ENCODE peak calls at places on chromosomes 2 and 18, in nine cellular contexts. Z, N, V, J, Q, W, B, P and O are unnamed samples.

GRCh38 chr2:214593723-214594122 is 182.9 kb downstream of the VWC2L start:
- DNase-seq in Z (no peak), N (no peak), V (no peak), J (no peak), Q (peak; percentile 4), W (no peak), B (no peak), P (no peak), O (peak; percentile 33)

GRCh38 chr2:120764434-120764833 is 28.8 kb downstream of the GLI2 start:
- DNase-seq in Z (no peak), N (no peak), V (no peak), J (no peak), Q (no peak), W (no peak), B (no peak), P (peak; percentile 11), O (no peak)

GRCh38 chr2:48508461-48509124 is 21.4 kb upstream of the STON1 start:
- DNase-seq in Z (peak; percentile 87), N (no peak), V (no peak), J (no peak), Q (peak; percentile 38), W (peak; percentile 25), B (no peak), P (no peak), O (peak; percentile 77)

GRCh38 chr2:82790277-82791021 is 1668.6 kb downstream of the SUCLG1 start:
- DNase-seq in Z (no peak), N (no peak), V (no peak), J (peak; percentile 50), Q (no peak), W (no peak), B (no peak), P (no peak), O (no peak)

GRCh38 chr2:144424559-144425240 is 95.2 kb downstream of the ZEB2 start:
- DNase-seq in Z (no peak), N (no peak), V (no peak), J (no peak), Q (no peak), W (no peak), B (no peak), P (no peak), O (no peak)

GRCh38 chr18:23311346-23312103 is 141.6 kb upstream of the RIOK3 start:
- DNase-seq in Z (peak; percentile 97), N (no peak), V (peak; percentile 36), J (peak; percentile 86), Q (no peak), W (no peak), B (peak; percentile 9), P (no peak), O (peak; percentile 62)

GRCh38 chr2:173441222-173441621 is 86.5 kb downstream of the CDCA7 start:
- DNase-seq in Z (no peak), N (no peak), V (no peak), J (no peak), Q (no peak), W (no peak), B (no peak), P (no peak), O (no peak)

GRCh38 chr2:26846334-26846863 is 1.5 kb upstream of the DPYSL5 start:
- DNase-seq in Z (peak; percentile 58), N (no peak), V (no peak), J (peak; percentile 89), Q (peak; percentile 91), W (peak; percentile 57), B (no peak), P (peak; percentile 82), O (peak; percentile 19)

GRCh38 chr2:128623776-128624424 is 305.2 kb upstream of the HS6ST1 start:
- DNase-seq in Z (no peak), N (no peak), V (no peak), J (peak; percentile 9), Q (no peak), W (no peak), B (no peak), P (no peak), O (no peak)

GRCh38 chr2:236867441-236868260 is 218.0 kb upstream of the COPS8 start:
- DNase-seq in Z (no peak), N (peak; percentile 15), V (no peak), J (no peak), Q (no peak), W (no peak), B (no peak), P (no peak), O (no peak)

GRCh38 chr2:40457846-40458245 is 6.0 kb upstream of the SLC8A1 start:
- DNase-seq in Z (no peak), N (no peak), V (no peak), J (no peak), Q (no peak), W (no peak), B (no peak), P (no peak), O (no peak)

GRCh38 chr18:28890796-28891195 is 713.9 kb upstream of the CDH2 start:
- DNase-seq in Z (peak; percentile 6), N (no peak), V (no peak), J (no peak), Q (no peak), W (no peak), B (no peak), P (no peak), O (no peak)

GRCh38 chr2:107808986-107809385 is 17.7 kb upstream of the RGPD4 start:
- DNase-seq in Z (no peak), N (no peak), V (no peak), J (peak; percentile 57), Q (no peak), W (no peak), B (no peak), P (no peak), O (no peak)

GRCh38 chr2:30031184-30031583 is 109.8 kb upstream of the ALK start:
- DNase-seq in Z (no peak), N (no peak), V (no peak), J (no peak), Q (no peak), W (no peak), B (no peak), P (no peak), O (no peak)

GRCh38 chr2:148903294-148903693 is 28.3 kb downstream of the KIF5C start:
- DNase-seq in Z (no peak), N (no peak), V (no peak), J (no peak), Q (no peak), W (no peak), B (no peak), P (no peak), O (no peak)

GRCh38 chr18:37179384-37179783 is 350.5 kb downstream of the KIAA1328 start:
- DNase-seq in Z (no peak), N (no peak), V (no peak), J (no peak), Q (no peak), W (no peak), B (no peak), P (no peak), O (no peak)

GRCh38 chr2:155256803-155257202 is 558.3 kb downstream of the KCNJ3 start:
- DNase-seq in Z (no peak), N (no peak), V (no peak), J (no peak), Q (no peak), W (no peak), B (no peak), P (no peak), O (no peak)

GRCh38 chr2:197500503-197501179 is 462 bp downstream of the HSPE1 start:
- DNase-seq in Z (peak; percentile 62), N (no peak), V (no peak), J (no peak), Q (peak; percentile 14), W (no peak), B (no peak), P (no peak), O (no peak)

GRCh38 chr2:135948642-135949355 is 36.6 kb downstream of the DARS1 start:
- DNase-seq in Z (peak; percentile 69), N (no peak), V (no peak), J (no peak), Q (no peak), W (no peak), B (no peak), P (no peak), O (no peak)
- H3K4me3 ChIP-seq in Z (no peak overlapping the region), N (no peak overlapping the region), V (no peak overlapping the region), J (no peak overlapping the region), Q (no peak overlapping the region), W (no peak overlapping the region), B (peak overlapping the region; percentile 30), P (no peak overlapping the region), O (no peak overlapping the region)

GRCh38 chr2:96112501-96113366 is 3.6 kb downstream of the ADRA2B start:
- DNase-seq in Z (no peak), N (no peak), V (no peak), J (no peak), Q (no peak), W (no peak), B (no peak), P (no peak), O (no peak)
- H3K4me3 ChIP-seq in Z (no peak overlapping the region), N (no peak overlapping the region), V (no peak overlapping the region), J (no peak overlapping the region), Q (no peak overlapping the region), W (no peak overlapping the region), B (no peak overlapping the region), P (no peak overlapping the region), O (no peak overlapping the region)

GRCh38 chr18:839224-840079 is 27.4 kb upstream of the YES1 start:
- DNase-seq in Z (peak; percentile 87), N (peak; percentile 70), V (peak; percentile 81), J (peak; percentile 96), Q (peak; percentile 89), W (peak; percentile 89), B (no peak), P (peak; percentile 90), O (peak; percentile 17)
- H3K4me3 ChIP-seq in Z (no peak overlapping the region), N (no peak overlapping the region), V (no peak overlapping the region), J (no peak overlapping the region), Q (no peak overlapping the region), W (no peak overlapping the region), B (no peak overlapping the region), P (no peak overlapping the region), O (no peak overlapping the region)

DNA sequence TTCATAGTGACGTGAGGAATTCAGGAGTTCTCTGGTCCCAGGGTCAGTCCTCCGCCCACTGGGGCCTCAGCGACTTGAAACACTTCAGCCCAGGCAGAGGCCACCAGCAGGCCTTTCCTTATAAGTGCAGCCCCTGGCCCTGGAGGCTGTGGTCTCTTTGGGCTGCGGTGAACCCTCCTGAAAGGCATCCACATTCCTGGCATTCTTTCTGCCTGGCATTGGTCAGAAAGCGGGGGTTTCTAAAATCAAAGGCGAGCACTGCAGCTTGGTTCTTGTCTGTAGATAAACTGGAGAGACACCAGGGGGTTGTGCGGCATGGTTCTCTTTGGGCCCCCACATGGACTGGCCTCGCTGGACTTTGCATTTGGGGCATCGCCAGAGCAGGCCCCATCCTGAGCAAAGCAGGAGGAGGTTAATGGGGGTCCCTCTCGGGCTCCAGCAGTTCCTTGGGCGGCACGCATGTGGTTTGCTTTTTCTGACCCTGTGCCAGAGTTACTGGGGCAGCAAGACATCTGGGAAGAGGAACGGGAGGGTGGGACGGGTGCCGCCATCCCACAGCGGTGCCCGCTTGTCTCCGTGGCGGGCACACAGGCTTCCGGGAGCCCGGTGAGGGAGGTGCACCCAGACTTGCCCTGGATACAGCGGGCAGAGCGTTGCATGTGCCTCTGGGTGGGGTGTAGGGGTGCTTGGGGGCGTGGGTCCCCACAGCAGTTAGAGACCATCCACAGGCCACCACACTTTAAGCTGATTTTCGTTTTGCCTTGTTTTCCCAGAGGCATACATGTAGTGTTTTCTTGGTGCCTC is 44.9 kb downstream of the SH3BP4 start:
- DNase-seq in Z (peak; percentile 64), N (no peak), V (no peak), J (peak; percentile 55), Q (peak; percentile 95), W (no peak), B (no peak), P (no peak), O (peak; percentile 84)
- H3K4me3 ChIP-seq in Z (no peak overlapping the region), N (no peak overlapping the region), V (no peak overlapping the region), J (no peak overlapping the region), Q (no peak overlapping the region), W (no peak overlapping the region), B (no peak overlapping the region), P (no peak overlapping the region), O (no peak overlapping the region)